ENCODE peak calls at places on chromosome 9, in ten cellular contexts. O is CD8-positive, alpha-beta memory T cell; B is DND-41; F is sigmoid colon; T is adrenal gland; W is PC-3; H is PC-9; I is naive thymus-derived CD4-positive, alpha-beta T cell; P is A673; Y is lung. E is an unnamed sample. For H3K27me3, the result is how much of the 10 kb centered on the place peaks cover.

GRCh38 chr9:116313638-116314037 is 160.0 kb downstream of the PAPPA start:
- DNase-seq in O (no peak), T (no peak), H (no peak), B (no peak), P (no peak), W (peak), F (no peak), I (no peak), Y (no peak), E (no peak)

GRCh38 chr9:133644968-133645765 is 9.0 kb downstream of the DBH start:
- DNase-seq in Y (no peak), W (no peak), B (no peak), P (no peak), H (no peak), O (no peak), T (no peak), F (no peak), I (no peak), E (no peak)

GRCh38 chr9:92501671-92502393 is 19.5 kb upstream of the ASPN start:
- DNase-seq in I (no peak), P (peak), T (peak), W (peak), F (peak), H (no peak), Y (no peak), O (no peak), B (no peak), E (peak)

GRCh38 chr9:125479846-125480615 is 218.4 kb downstream of the GAPVD1 start:
- DNase-seq in O (no peak), I (no peak), T (no peak), H (no peak), P (no peak), B (no peak), Y (no peak), F (no peak), W (no peak), E (no peak)

GRCh38 chr9:18394847-18395355 is 79.1 kb upstream of the ADAMTSL1 start:
- DNase-seq in H (no peak), Y (no peak), F (no peak), B (no peak), W (no peak), T (no peak), O (no peak), P (no peak), I (no peak), E (no peak)

GRCh38 chr9:87567047-87567446 is 69.4 kb downstream of the DAPK1 start:
- DNase-seq in W (no peak), F (no peak), B (no peak), I (no peak), H (no peak), P (peak), O (no peak), Y (no peak), T (peak), E (no peak)

GRCh38 chr9:71626395-71626794 is 141.9 kb downstream of the CEMIP2 start:
- DNase-seq in F (no peak), Y (no peak), O (no peak), B (no peak), I (no peak), W (peak), H (no peak), T (no peak), P (no peak), E (no peak)

GRCh38 chr9:38159599-38159998 is 90.6 kb upstream of the SHB start:
- DNase-seq in B (no peak), I (no peak), P (no peak), H (no peak), W (no peak), O (no peak), Y (no peak), T (peak), F (peak), E (no peak)

GRCh38 chr9:95935861-95936578 is 60.5 kb downstream of the ERCC6L2 start:
- DNase-seq in T (no peak), I (no peak), P (no peak), H (no peak), O (no peak), F (no peak), W (no peak), Y (no peak), B (no peak), E (no peak)

GRCh38 chr9:89530721-89531120 is 32.8 kb upstream of the SEMA4D start:
- DNase-seq in P (no peak), B (no peak), T (no peak), Y (no peak), F (no peak), O (no peak), H (no peak), I (no peak), W (no peak), E (no peak)

GRCh38 chr9:87875839-87876545 is 6.7 kb upstream of the SPATA31E1 start:
- DNase-seq in F (no peak), O (no peak), I (no peak), P (no peak), T (no peak), W (no peak), B (no peak), Y (no peak), H (no peak), E (no peak)

GRCh38 chr9:137254624-137255447 is at the start of gene NELFB:
- DNase-seq in Y (peak), W (peak), T (peak), I (peak), P (peak), O (peak), F (peak), H (peak), B (peak), E (no peak)

GRCh38 chr9:37262410-37262809 is 142.0 kb downstream of the ZCCHC7 start:
- DNase-seq in B (no peak), O (no peak), I (no peak), T (peak), P (peak), Y (no peak), F (no peak), W (peak), H (no peak), E (no peak)

GRCh38 chr9:137663584-137663983 is 44.8 kb downstream of the EHMT1 start:
- DNase-seq in I (no peak), W (no peak), Y (no peak), O (no peak), F (peak), B (no peak), T (peak), P (no peak), H (no peak), E (no peak)

GRCh38 chr9:7858166-7858565 is 58.6 kb upstream of the DMAC1 start:
- DNase-seq in I (no peak), W (no peak), O (no peak), H (no peak), F (no peak), B (no peak), T (no peak), P (no peak), Y (no peak), E (no peak)

GRCh38 chr9:86792136-86792535 is 155.2 kb downstream of the GAS1 start:
- DNase-seq in Y (no peak), T (no peak), P (no peak), W (peak), F (no peak), H (peak), O (no peak), I (no peak), B (no peak), E (no peak)

GRCh38 chr9:78163834-78164233 is 72.0 kb upstream of the CEP78 start:
- DNase-seq in O (no peak), T (no peak), I (no peak), P (no peak), B (no peak), W (no peak), H (no peak), F (no peak), Y (no peak), E (no peak)

GRCh38 chr9:78158286-78158685 is 77.6 kb upstream of the CEP78 start:
- DNase-seq in H (no peak), F (no peak), W (no peak), Y (no peak), I (peak), O (no peak), B (no peak), T (no peak), P (no peak), E (no peak)
- H3K27me3 ChIP-seq in H (under half), F (under half), W (under half), Y (under half), I (under half), O (under half), B (under half), T (under half), P (under half), E (under half)

DNA sequence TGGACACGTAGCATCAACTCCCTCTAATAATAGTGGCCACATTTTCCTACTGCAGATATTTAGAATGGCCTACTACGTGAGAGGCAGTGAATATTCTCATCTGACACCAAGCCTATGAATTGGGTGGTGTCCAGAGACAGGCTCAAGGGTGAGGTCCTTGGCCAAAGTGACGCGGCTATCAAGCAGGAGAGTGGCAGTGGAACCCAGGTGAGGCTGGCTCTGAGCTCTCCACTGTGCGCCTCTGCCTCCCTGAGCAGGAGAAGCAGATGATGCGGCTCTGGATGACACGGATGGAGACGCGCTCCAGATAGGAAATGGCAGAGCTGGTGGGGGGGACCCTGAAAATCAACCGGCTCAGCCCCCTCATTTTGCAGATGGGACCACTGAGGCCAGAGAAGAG is 69.7 kb downstream of the CFAP77 start:
- DNase-seq in P (no peak), Y (no peak), B (no peak), H (no peak), F (no peak), I (no peak), W (no peak), O (no peak), T (no peak), E (no peak)
- H3K27me3 ChIP-seq in P (half or more), Y (under half), B (under half), H (half or more), F (under half), I (under half), W (under half), O (under half), T (under half), E (under half)

GRCh38 chr9:129177443-129177790 is 644 bp downstream of the IER5L start:
- DNase-seq in Y (no peak), T (no peak), I (no peak), W (no peak), F (no peak), O (no peak), P (peak), H (no peak), B (peak), E (no peak)
- H3K27me3 ChIP-seq in Y (under half), T (under half), I (under half), W (under half), F (under half), O (under half), P (under half), H (under half), B (half or more), E (under half)

DNA sequence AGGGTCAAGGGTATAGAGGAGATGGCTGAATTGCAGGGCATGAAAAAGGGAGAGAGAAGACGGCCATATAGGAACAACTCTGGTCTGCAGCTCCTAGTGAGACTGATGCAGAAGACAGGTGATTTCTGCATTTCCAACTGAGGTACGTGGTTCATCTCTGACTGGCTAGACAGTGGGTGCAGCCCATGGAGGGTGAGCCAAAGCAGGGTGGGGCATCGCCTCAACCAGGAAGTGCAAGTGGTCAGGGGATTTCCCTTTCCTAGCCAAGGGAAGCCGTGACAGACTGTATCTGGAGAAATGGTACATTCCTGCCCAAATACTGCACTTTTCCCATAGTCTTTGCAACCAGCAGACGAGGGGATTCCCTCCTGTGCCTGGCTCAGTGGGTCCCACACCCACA is 22.6 kb upstream of the GNAQ start:
- DNase-seq in I (peak), T (no peak), O (peak), P (no peak), H (peak), F (no peak), B (no peak), Y (no peak), W (no peak), E (no peak)
- H3K27me3 ChIP-seq in I (under half), T (under half), O (under half), P (under half), H (under half), F (under half), B (under half), Y (under half), W (under half), E (under half)

GRCh38 chr9:5893591-5894236 is 3.0 kb downstream of the MLANA start:
- DNase-seq in W (no peak), F (no peak), Y (no peak), P (no peak), H (no peak), O (no peak), B (no peak), I (no peak), T (no peak), E (no peak)
- H3K27me3 ChIP-seq in W (under half), F (under half), Y (under half), P (under half), H (under half), O (under half), B (under half), I (under half), T (under half), E (under half)

GRCh38 chr9:132410642-132411041 is 631 bp downstream of the CFAP77 start:
- DNase-seq in I (no peak), F (no peak), H (no peak), B (no peak), O (no peak), Y (no peak), P (no peak), W (no peak), T (no peak), E (no peak)
- H3K27me3 ChIP-seq in I (under half), F (half or more), H (half or more), B (under half), O (under half), Y (under half), P (half or more), W (under half), T (under half), E (under half)

DNA sequence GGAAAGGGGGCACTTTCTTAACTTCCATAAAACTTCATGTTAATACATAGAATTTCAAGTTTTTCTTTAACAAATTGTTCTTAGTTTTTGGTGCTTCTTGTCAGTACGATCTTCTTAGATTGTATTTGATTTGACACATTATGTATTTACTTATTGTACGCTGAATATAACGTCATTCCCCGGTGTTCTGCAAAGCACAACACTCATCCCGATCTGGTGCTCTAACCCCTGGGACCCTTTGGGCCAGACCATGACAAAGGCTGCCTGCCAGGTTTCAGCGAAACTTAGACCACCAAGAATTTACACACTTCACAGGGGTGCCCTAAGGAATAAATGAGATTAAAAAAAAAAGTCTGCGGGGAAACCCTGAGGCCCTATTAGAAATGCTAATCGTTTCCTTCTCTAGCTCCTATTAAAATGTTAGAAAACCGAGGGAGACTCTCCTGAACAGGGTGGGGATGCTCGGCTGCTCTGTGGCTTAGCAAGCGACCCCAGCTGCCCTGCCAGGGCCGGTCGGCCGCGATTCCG is 886 bp upstream of the ANP32B start:
- DNase-seq in I (no peak), P (peak), O (no peak), W (no peak), T (no peak), H (no peak), F (no peak), Y (no peak), B (peak), E (no peak)
- H3K27me3 ChIP-seq in I (under half), P (under half), O (under half), W (under half), T (under half), H (under half), F (under half), Y (under half), B (under half), E (under half)

GRCh38 chr9:126630458-126631237 is 16.9 kb downstream of the LMX1B start:
- DNase-seq in Y (no peak), O (no peak), W (peak), P (no peak), H (no peak), T (no peak), F (no peak), I (no peak), B (no peak), E (no peak)
- H3K27me3 ChIP-seq in Y (under half), O (under half), W (under half), P (half or more), H (under half), T (half or more), F (half or more), I (under half), B (under half), E (under half)

GRCh38 chr9:74499111-74499601 is 2.0 kb downstream of the RORB start:
- DNase-seq in P (no peak), B (peak), O (no peak), I (no peak), Y (no peak), T (peak), F (no peak), H (no peak), W (no peak), E (no peak)
- H3K27me3 ChIP-seq in P (half or more), B (under half), O (under half), I (under half), Y (under half), T (under half), F (under half), H (under half), W (under half), E (under half)

GRCh38 chr9:97853844-97854695 is 1.0 kb downstream of the FOXE1 start:
- DNase-seq in W (no peak), Y (no peak), B (no peak), O (peak), F (no peak), H (peak), I (peak), T (no peak), P (peak), E (no peak)

GRCh38 chr9:97855899-97856298 is 2.9 kb downstream of the FOXE1 start:
- DNase-seq in H (no peak), O (no peak), Y (no peak), W (no peak), I (no peak), F (no peak), B (no peak), P (no peak), T (no peak), E (no peak)

GRCh38 chr9:97854696-97855485 is 1.9 kb downstream of the FOXE1 start:
- DNase-seq in F (no peak), P (no peak), Y (no peak), T (no peak), B (no peak), H (no peak), O (no peak), W (no peak), I (no peak), E (no peak)

GRCh38 chr9:97856857-97857602 is 4.0 kb downstream of the FOXE1 start:
- DNase-seq in W (no peak), F (no peak), T (no peak), I (no peak), H (no peak), B (no peak), O (no peak), P (no peak), Y (no peak), E (no peak)

GRCh38 chr9:97855486-97855875 is 2.5 kb downstream of the FOXE1 start:
- DNase-seq in F (no peak), B (no peak), W (no peak), P (no peak), O (no peak), T (no peak), I (no peak), H (no peak), Y (no peak), E (no peak)
- H3K27me3 ChIP-seq in F (half or more), B (under half), W (under half), P (half or more), O (half or more), T (half or more), I (under half), H (under half), Y (under half), E (under half)

E was measured in Panc1.